ENCODE peak calls at places on chromosomes 13 and 19, in eight cellular contexts. F is foreskin fibroblast; P is psoas muscle; L is T-helper 2 cell; X is fibroblast of lung; K is Caki2; J is activated T-helper 1 cell treated with anti-CD3 and anti-CD28 coated beads, Interleukin-12 subunit alpha, Interleukin-12 subunit beta, Interleukin-2, Interleukin-4 antibody, amounts not matched to agents 30 ng/mL and 10 ng/mL and 1 ng/mL, durations not matched to agents 14 hours and 24 hours and 36 hours; C is ELR. G is an unnamed sample.
A peak's percentile ranks its signal among the peaks of the same experiment; 100 is the strongest.

GRCh38 chr13:74301200-74302063 is 167.2 kb upstream of the KLF12 start:
- DNase-seq in X (peak; percentile 12), F (peak; percentile 47), P (no peak), L (no peak), C (no peak), K (no peak), J (no peak), G (peak; percentile 17)

GRCh38 chr19:23075031-23075733 is 41.6 kb upstream of the ZNF730 start:
- DNase-seq in F (peak; percentile 81), K (peak; percentile 53), X (peak; percentile 76), J (no peak), C (peak; percentile 82), L (no peak), P (peak; percentile 62), G (peak; percentile 46)

GRCh38 chr19:19642506-19643157 is 825 bp downstream of the GMIP start:
- DNase-seq in P (no peak), C (peak; percentile 35), J (peak; percentile 32), F (peak; percentile 40), X (no peak), K (no peak), L (peak; percentile 59), G (peak; percentile 45)

GRCh38 chr19:23415561-23416191 is 20.4 kb upstream of the ZNF91 start:
- DNase-seq in K (no peak), C (peak; percentile 73), F (peak; percentile 13), P (peak; percentile 52), L (no peak), J (no peak), X (no peak), G (peak; percentile 25)

GRCh38 chr19:50383852-50384684 is at the start of gene POLD1:
- DNase-seq in X (peak; percentile 97), P (peak; percentile 98), C (peak; percentile 98), F (peak; percentile 99), K (peak; percentile 98), L (peak; percentile 99), J (peak; percentile 99), G (peak; percentile 100)

GRCh38 chr19:17755977-17756670 is 4.8 kb downstream of the FCHO1 start:
- DNase-seq in F (peak; percentile 54), L (no peak), J (no peak), K (no peak), P (no peak), C (peak; percentile 49), X (peak; percentile 58), G (no peak)

GRCh38 chr19:10419646-10420443 is 493 bp upstream of the PDE4A start:
- DNase-seq in J (peak; percentile 65), L (peak; percentile 63), F (peak; percentile 70), K (peak; percentile 86), C (peak; percentile 65), X (peak; percentile 50), P (peak; percentile 62), G (peak; percentile 71)

GRCh38 chr19:53517114-53517741 is 20.7 kb upstream of the ZNF331 start:
- DNase-seq in C (no peak), X (no peak), P (no peak), J (no peak), L (no peak), F (no peak), K (no peak), G (no peak)

GRCh38 chr13:40283666-40284065 is 382.8 kb downstream of the FOXO1 start:
- DNase-seq in C (no peak), X (no peak), F (no peak), J (no peak), L (no peak), K (no peak), P (no peak), G (no peak)

GRCh38 chr13:111911141-111911720 is 155.7 kb upstream of the SOX1 start:
- DNase-seq in P (no peak), J (no peak), L (no peak), F (no peak), K (no peak), C (no peak), X (no peak), G (no peak)

GRCh38 chr13:82165396-82166174 is 1716.7 kb downstream of the SLITRK1 start:
- DNase-seq in L (no peak), J (no peak), C (no peak), X (no peak), P (no peak), K (no peak), F (no peak), G (no peak)

GRCh38 chr19:11142528-11143171 is 12.9 kb downstream of the SPC24 start:
- DNase-seq in C (peak; percentile 96), L (no peak), P (peak; percentile 93), K (peak; percentile 88), F (peak; percentile 98), X (peak; percentile 96), J (no peak), G (peak; percentile 94)

GRCh38 chr13:77988355-77988754 is 69.7 kb upstream of the EDNRB start:
- DNase-seq in L (no peak), C (no peak), K (no peak), F (no peak), J (no peak), X (no peak), P (no peak), G (no peak)

GRCh38 chr19:17886515-17886914 is 14.8 kb downstream of the SLC5A5 start:
- DNase-seq in P (no peak), L (no peak), X (no peak), F (no peak), K (no peak), C (no peak), J (no peak), G (no peak)

GRCh38 chr19:16078759-16079707 is 2.7 kb downstream of the TPM4 start:
- DNase-seq in K (peak; percentile 90), P (peak; percentile 73), L (peak; percentile 84), J (peak; percentile 74), C (peak; percentile 99), F (peak; percentile 97), X (peak; percentile 99), G (peak; percentile 97)

GRCh38 chr19:45897413-45897812 is 5.0 kb downstream of the MYPOP start:
- DNase-seq in K (no peak), J (no peak), C (no peak), P (no peak), F (no peak), L (no peak), X (no peak), G (no peak)

GRCh38 chr19:3343619-3344502 is 22.5 kb upstream of the NFIC start:
- DNase-seq in X (peak; percentile 92), J (no peak), P (peak; percentile 91), L (peak; percentile 28), C (peak; percentile 64), K (peak; percentile 78), F (peak; percentile 93), G (peak; percentile 95)

GRCh38 chr13:100751826-100752225 is 77.2 kb upstream of the TMTC4 start:
- DNase-seq in L (no peak), C (no peak), F (no peak), X (no peak), P (no peak), K (no peak), J (no peak), G (no peak)

GRCh38 chr13:51585234-51585672 is 991 bp downstream of the WDFY2 start:
- DNase-seq in L (no peak), X (peak; percentile 40), C (peak; percentile 38), J (no peak), F (peak; percentile 38), P (no peak), K (no peak), G (peak; percentile 55)

GRCh38 chr13:29140277-29140676 is 320.1 kb downstream of the MTUS2 start:
- DNase-seq in F (peak; percentile 4), C (peak; percentile 91), K (peak; percentile 2), J (no peak), P (no peak), X (peak; percentile 23), L (no peak), G (peak; percentile 10)

GRCh38 chr19:33883869-33884519 is 87.3 kb downstream of the KCTD15 start:
- DNase-seq in X (no peak), J (no peak), P (no peak), L (no peak), K (no peak), C (no peak), F (peak; percentile 22), G (no peak)

GRCh38 chr19:14517446-14517839 is 754 bp downstream of the DNAJB1 start:
- DNase-seq in C (peak; percentile 49), J (no peak), L (no peak), X (no peak), K (no peak), P (no peak), F (peak; percentile 65), G (peak; percentile 79)

GRCh38 chr19:42683917-42684513 is 56.3 kb downstream of the PSG3 start:
- DNase-seq in K (peak; percentile 21), X (peak; percentile 44), P (no peak), C (peak; percentile 54), F (peak; percentile 65), J (no peak), L (no peak), G (peak; percentile 32)

GRCh38 chr19:20423381-20424207 is 142.0 kb downstream of the ZNF737 start:
- DNase-seq in K (peak; percentile 77), F (peak; percentile 74), P (peak; percentile 74), X (peak; percentile 78), J (peak; percentile 4), C (peak; percentile 69), L (peak; percentile 20), G (peak; percentile 90)

GRCh38 chr19:24054044-24054935 is 32.7 kb upstream of the ZNF254 start:
- DNase-seq in F (peak; percentile 90), J (no peak), P (no peak), K (peak; percentile 62), X (peak; percentile 74), C (peak; percentile 94), L (no peak), G (peak; percentile 94)

GRCh38 chr13:80841346-80841882 is 500.5 kb upstream of the SPRY2 start:
- DNase-seq in K (no peak), L (no peak), F (peak; percentile 6), X (peak; percentile 67), J (no peak), P (no peak), C (no peak), G (no peak)

G was measured in GM23248.